ENCODE peak calls at places on chromosomes 3 and 15, in four cellular contexts. U, L, P and S are unnamed samples.

GRCh38 chr3:19232566-19232965 is 84.3 kb downstream of the KCNH8 start:
- DNase-seq in U (no peak), L (no peak), P (no peak), S (no peak)

GRCh38 chr3:23202921-23203650 is at the start of gene UBE2E2:
- DNase-seq in U (no peak), L (peak), P (peak), S (peak)

GRCh38 chr3:46463120-46463867 is 1.4 kb downstream of the LTF start:
- DNase-seq in U (no peak), L (no peak), P (no peak), S (no peak)

GRCh38 chr15:55574096-55574495 is 14.0 kb downstream of the PYGO1 start:
- DNase-seq in U (no peak), L (no peak), P (no peak), S (no peak)

GRCh38 chr3:136835817-136836510 is 17.0 kb downstream of the SLC35G2 start:
- DNase-seq in U (no peak), L (no peak), P (no peak), S (no peak)

GRCh38 chr15:52822475-52822874 is 32.3 kb upstream of the ONECUT1 start:
- DNase-seq in U (no peak), L (no peak), P (no peak), S (no peak)

GRCh38 chr3:78165876-78166275 is 1126.0 kb downstream of the ROBO2 start:
- DNase-seq in U (no peak), L (no peak), P (peak), S (no peak)

GRCh38 chr15:42348083-42348482 is 11.2 kb upstream of the CAPN3 start:
- DNase-seq in U (no peak), L (no peak), P (no peak), S (no peak)

GRCh38 chr3:114329823-114330222 is 36.0 kb downstream of the TIGIT start:
- DNase-seq in U (no peak), L (no peak), P (no peak), S (no peak)

GRCh38 chr3:44988073-44988472 is 12.0 kb downstream of the EXOSC7 start:
- DNase-seq in U (no peak), L (no peak), P (no peak), S (no peak)

GRCh38 chr15:95608371-95608770 is 722.1 kb upstream of the NR2F2 start:
- DNase-seq in U (no peak), L (no peak), P (no peak), S (no peak)

GRCh38 chr3:43505351-43505750 is 116.5 kb downstream of the ANO10 start:
- DNase-seq in U (no peak), L (no peak), P (no peak), S (no peak)

GRCh38 chr3:157460253-157460652 is 23.6 kb downstream of the PTX3 start:
- DNase-seq in U (no peak), L (no peak), P (no peak), S (no peak)

GRCh38 chr3:130342821-130343661 is 2.4 kb upstream of the COL6A5 start:
- DNase-seq in U (no peak), L (no peak), P (no peak), S (no peak)